ENCODE peak calls at places on chromosomes 7 and 10, in seven cellular contexts. J is mesendoderm, R is neuronal stem cell, L is IMR-90, E is mesenchymal stem cell, U is H1, O is trophoblast cell. H is an unnamed sample.

GRCh38 chr10:93363891-93364648 is 118.1 kb downstream of the MYOF start:
- DNase-seq in E (no peak), J (no peak), R (no peak), U (no peak), L (no peak), O (no peak), H (no peak)

GRCh38 chr10:16770646-16771045 is 46.6 kb downstream of the RSU1 start:
- DNase-seq in R (no peak), L (no peak), E (no peak), O (peak), J (no peak), U (no peak), H (no peak)

GRCh38 chr10:111037868-111038267 is 39.0 kb upstream of the ADRA2A start:
- DNase-seq in E (no peak), U (no peak), O (peak), J (no peak), R (no peak), L (no peak), H (no peak)

GRCh38 chr10:60536529-60537114 is 146.9 kb upstream of the ANK3 start:
- DNase-seq in J (no peak), R (no peak), E (peak), O (no peak), U (no peak), L (peak), H (no peak)

GRCh38 chr7:92403760-92404074 is 43.6 kb upstream of the GATAD1 start:
- DNase-seq in O (peak), L (no peak), E (no peak), R (no peak), J (no peak), U (no peak), H (no peak)

GRCh38 chr10:25105262-25105661 is 69.5 kb upstream of the GPR158 start:
- DNase-seq in U (no peak), O (no peak), E (no peak), L (no peak), R (no peak), J (no peak), H (no peak)

GRCh38 chr10:48224979-48225560 is 49.4 kb downstream of the FRMPD2 start:
- DNase-seq in U (no peak), R (no peak), E (peak), J (no peak), O (peak), L (no peak), H (peak)

GRCh38 chr10:12019343-12019971 is 23.2 kb downstream of the UPF2 start:
- DNase-seq in J (no peak), L (peak), U (no peak), O (peak), R (no peak), E (peak), H (no peak)

GRCh38 chr10:10804998-10805737 is 212.5 kb upstream of the CELF2 start:
- DNase-seq in O (no peak), U (no peak), J (peak), L (peak), E (no peak), R (no peak), H (no peak)

GRCh38 chr7:141076377-141076776 is 2.5 kb downstream of the TMEM178B start:
- DNase-seq in E (no peak), O (no peak), U (no peak), J (peak), L (no peak), R (peak), H (no peak)

GRCh38 chr7:123624527-123625183 is 23.0 kb downstream of the ASB15 start:
- DNase-seq in R (no peak), J (peak), U (peak), O (peak), L (peak), E (no peak), H (peak)

GRCh38 chr10:128959746-128960145 is 507.3 kb upstream of the MGMT start:
- DNase-seq in L (no peak), U (no peak), O (no peak), R (no peak), J (no peak), E (no peak), H (no peak)

GRCh38 chr10:7527468-7527867 is 116.6 kb upstream of the SFMBT2 start:
- DNase-seq in U (no peak), J (no peak), E (no peak), O (no peak), L (no peak), R (no peak), H (no peak)

GRCh38 chr7:12771378-12771877 is 84.0 kb downstream of the ARL4A start:
- DNase-seq in U (no peak), E (no peak), R (peak), O (no peak), L (peak), J (peak), H (no peak)

GRCh38 chr10:72261323-72262018 is 12.3 kb upstream of the DDIT4 start:
- DNase-seq in R (no peak), J (peak), O (peak), E (no peak), L (no peak), U (no peak), H (no peak)

GRCh38 chr7:28433604-28434254 is 21.4 kb downstream of the CREB5 start:
- DNase-seq in E (peak), J (peak), O (no peak), U (peak), L (peak), R (peak), H (peak)

GRCh38 chr7:138917771-138918170 is 63.4 kb downstream of the KIAA1549 start:
- DNase-seq in R (no peak), L (no peak), U (no peak), E (no peak), O (peak), J (no peak), H (no peak)

GRCh38 chr7:116211913-116212596 is 1.7 kb downstream of the TES start:
- DNase-seq in O (peak), L (peak), U (no peak), R (no peak), E (peak), J (no peak), H (no peak)

DNA sequence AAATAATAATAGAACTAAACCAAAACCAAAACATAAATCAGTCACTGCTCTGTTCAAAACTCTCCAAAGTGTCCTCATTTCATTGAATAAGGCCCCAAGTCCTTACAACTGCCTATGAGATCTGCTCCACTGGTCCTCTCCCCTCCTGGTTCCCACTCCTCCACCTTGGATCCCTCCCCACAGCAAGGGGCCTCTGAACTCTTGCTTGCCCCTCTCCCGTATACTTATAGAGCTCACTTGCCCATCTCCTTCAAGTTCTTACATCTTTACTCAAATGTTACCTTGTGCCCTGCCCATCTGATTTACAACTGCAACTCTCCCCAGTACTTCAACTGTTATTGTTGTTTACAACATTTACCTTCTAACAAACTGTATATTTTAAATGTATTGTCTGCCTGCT is 819 bp downstream of the POLD2 start:
- DNase-seq in R (no peak), U (no peak), L (no peak), O (no peak), J (no peak), E (no peak), H (no peak)
- H3K18ac ChIP-seq in R (no peak), U (no peak), L (no peak), O (no peak), J (no peak), E (no peak), H (no peak)

GRCh38 chr7:96408881-96409280 is 87.0 kb upstream of the SLC25A13 start:
- DNase-seq in J (no peak), R (no peak), O (no peak), U (no peak), E (no peak), L (no peak), H (no peak)
- H3K27ac ChIP-seq in J (no peak), R (no peak), O (no peak), U (no peak), E (no peak), L (no peak), H (no peak)

GRCh38 chr10:5447071-5447470 is 34.7 kb downstream of the NET1 start:
- DNase-seq in E (peak), L (peak), U (no peak), R (no peak), O (peak), J (no peak), H (no peak)
- H3K18ac ChIP-seq in E (no peak), L (no peak), U (no peak), R (no peak), O (no peak), J (no peak), H (no peak)

GRCh38 chr7:134897936-134898335 is 88.4 kb upstream of the AGBL3 start:
- DNase-seq in R (no peak), J (no peak), L (no peak), E (no peak), O (peak), U (no peak), H (no peak)

GRCh38 chr7:134901389-134902020 is 84.8 kb upstream of the AGBL3 start:
- DNase-seq in O (no peak), L (no peak), E (no peak), J (no peak), U (no peak), R (no peak), H (no peak)

GRCh38 chr7:134902058-134902457 is 84.2 kb upstream of the AGBL3 start:
- DNase-seq in R (no peak), J (no peak), U (no peak), L (no peak), O (no peak), E (no peak), H (no peak)

GRCh38 chr7:134899729-134900128 is 86.6 kb upstream of the AGBL3 start:
- DNase-seq in U (no peak), L (peak), J (peak), O (peak), R (no peak), E (peak), H (no peak)

DNA sequence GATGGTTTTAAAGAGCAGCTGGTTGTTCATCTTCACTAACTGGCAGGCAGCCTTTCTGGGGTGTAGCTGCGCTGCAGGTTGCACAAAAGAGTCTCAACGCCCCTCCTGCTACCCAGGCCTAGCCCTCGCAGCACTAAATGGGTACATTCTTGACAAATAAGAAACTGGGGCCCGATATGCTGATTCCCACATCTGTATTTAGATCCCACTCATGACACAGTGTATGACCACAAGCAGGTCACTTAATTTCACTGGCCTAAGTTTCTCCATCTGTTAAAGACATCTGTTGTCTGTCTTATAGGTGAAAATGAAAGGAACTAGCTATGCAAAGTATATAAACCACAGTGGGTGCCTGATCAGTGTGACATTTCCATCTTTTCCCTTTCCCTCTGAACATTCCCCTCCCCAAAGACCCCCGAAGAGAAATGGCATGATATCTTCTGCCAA is 85.9 kb upstream of the AGBL3 start:
- DNase-seq in L (no peak), E (no peak), R (no peak), U (no peak), J (no peak), O (no peak), H (no peak)
- H3K27ac ChIP-seq in L (no peak), E (peak), R (no peak), U (no peak), J (no peak), O (peak), H (no peak)

DNA sequence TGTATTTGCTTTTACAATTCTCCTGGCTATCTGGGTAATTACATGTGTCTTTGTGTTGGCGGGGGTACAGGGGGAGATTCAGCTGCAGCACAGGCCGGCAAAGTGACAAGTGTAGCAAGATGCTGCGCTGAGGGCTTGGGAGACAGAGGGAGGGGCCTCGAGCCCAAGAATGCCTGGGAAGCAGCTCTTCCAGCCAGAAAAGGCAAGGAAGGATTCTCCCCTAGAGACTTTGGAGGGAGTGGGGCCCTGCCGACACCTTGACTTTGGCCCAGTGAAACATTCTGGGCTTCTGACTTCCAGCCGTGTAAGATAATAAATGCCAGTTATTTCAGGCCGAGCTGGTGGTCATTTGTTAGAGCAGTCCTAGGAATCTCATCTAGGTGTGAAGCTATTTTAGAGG is 7.2 kb upstream of the REPIN1 start:
- DNase-seq in O (no peak), J (no peak), U (no peak), R (no peak), E (no peak), L (no peak), H (peak)
- H3K18ac ChIP-seq in O (peak), J (peak), U (peak), R (no peak), E (no peak), L (no peak), H (no peak)

GRCh38 chr7:158315881-158316280 is 271.7 kb downstream of the PTPRN2 start:
- DNase-seq in L (no peak), O (no peak), J (no peak), E (no peak), R (no peak), U (no peak), H (peak)

GRCh38 chr7:158315326-158315725 is 272.3 kb downstream of the PTPRN2 start:
- DNase-seq in O (no peak), L (no peak), J (no peak), E (no peak), R (no peak), U (no peak), H (peak)

GRCh38 chr7:158316466-158317031 is 271.1 kb downstream of the PTPRN2 start:
- DNase-seq in U (no peak), R (no peak), E (no peak), J (no peak), L (no peak), O (no peak), H (peak)

GRCh38 chr7:158318511-158318913 is 269.1 kb downstream of the PTPRN2 start:
- DNase-seq in U (no peak), L (no peak), J (peak), R (no peak), O (no peak), E (no peak), H (peak)

DNA sequence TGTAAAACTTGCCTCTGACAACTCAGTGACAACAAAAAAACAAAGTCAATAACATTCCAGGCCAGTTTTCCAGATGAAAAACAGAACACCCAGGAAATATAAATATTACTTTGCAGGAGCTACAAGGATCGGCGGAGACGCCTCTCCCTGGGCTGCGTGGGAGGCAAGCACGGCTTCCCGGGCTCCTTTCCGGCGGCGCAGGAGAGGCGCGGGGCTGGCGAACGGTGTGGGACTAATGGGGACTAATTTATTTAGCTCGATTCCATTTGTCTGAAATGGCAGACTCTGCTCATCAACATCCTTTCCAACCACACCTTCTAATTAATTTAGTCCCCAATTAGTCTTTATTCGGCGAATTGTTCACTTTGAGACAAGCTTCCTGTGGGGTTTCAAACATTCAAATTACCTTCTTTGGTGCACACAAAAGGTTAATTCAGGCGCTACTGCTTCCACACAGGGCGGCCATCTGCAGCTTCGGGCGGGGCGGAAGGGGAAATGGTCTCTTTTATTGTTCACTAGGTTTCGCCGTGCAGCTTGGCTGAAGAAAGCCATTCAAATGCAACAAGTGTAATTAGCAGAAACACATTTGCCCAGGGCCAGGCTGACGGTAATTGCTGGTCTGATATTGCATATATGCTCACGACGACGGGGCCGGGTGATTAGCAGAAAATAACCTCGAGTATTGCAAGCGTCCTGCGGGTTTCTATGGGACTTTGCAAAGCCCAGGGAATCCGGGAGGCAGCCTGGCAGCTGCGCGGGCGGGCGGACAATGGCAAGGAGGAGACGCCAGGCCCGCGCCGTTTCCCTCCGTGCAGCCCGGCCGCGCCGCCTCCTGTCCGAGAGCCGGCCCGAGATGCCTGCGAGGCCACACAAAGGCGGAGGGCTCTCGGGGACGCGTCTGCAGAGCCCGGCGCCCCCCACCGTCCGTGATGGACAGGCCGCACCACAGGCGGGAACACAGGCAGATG is 270.1 kb downstream of the PTPRN2 start:
- DNase-seq in O (no peak), U (peak), J (peak), L (no peak), E (no peak), R (peak), H (peak)
- H3K27ac ChIP-seq in O (no peak), U (peak), J (peak), L (no peak), E (no peak), R (peak), H (peak)

GRCh38 chr10:87664276-87664687 is 4.6 kb downstream of the PAPSS2 start:
- DNase-seq in L (no peak), R (no peak), O (no peak), J (no peak), U (no peak), E (no peak), H (no peak)
- H3K18ac ChIP-seq in L (no peak), R (no peak), O (no peak), J (no peak), U (no peak), E (no peak), H (no peak)

GRCh38 chr10:75102830-75103673 is 8.4 kb upstream of the SAMD8 start:
- DNase-seq in E (no peak), O (no peak), L (no peak), R (no peak), U (no peak), J (no peak), H (no peak)

GRCh38 chr10:75105576-75106197 is 5.8 kb upstream of the SAMD8 start:
- DNase-seq in R (no peak), O (no peak), L (no peak), E (no peak), U (no peak), J (no peak), H (no peak)

GRCh38 chr10:75104842-75105241 is 6.6 kb upstream of the SAMD8 start:
- DNase-seq in L (no peak), U (no peak), J (no peak), O (no peak), R (no peak), E (no peak), H (no peak)

GRCh38 chr10:75106242-75106641 is 5.2 kb upstream of the SAMD8 start:
- DNase-seq in J (peak), E (no peak), L (no peak), U (peak), O (no peak), R (no peak), H (peak)

DNA sequence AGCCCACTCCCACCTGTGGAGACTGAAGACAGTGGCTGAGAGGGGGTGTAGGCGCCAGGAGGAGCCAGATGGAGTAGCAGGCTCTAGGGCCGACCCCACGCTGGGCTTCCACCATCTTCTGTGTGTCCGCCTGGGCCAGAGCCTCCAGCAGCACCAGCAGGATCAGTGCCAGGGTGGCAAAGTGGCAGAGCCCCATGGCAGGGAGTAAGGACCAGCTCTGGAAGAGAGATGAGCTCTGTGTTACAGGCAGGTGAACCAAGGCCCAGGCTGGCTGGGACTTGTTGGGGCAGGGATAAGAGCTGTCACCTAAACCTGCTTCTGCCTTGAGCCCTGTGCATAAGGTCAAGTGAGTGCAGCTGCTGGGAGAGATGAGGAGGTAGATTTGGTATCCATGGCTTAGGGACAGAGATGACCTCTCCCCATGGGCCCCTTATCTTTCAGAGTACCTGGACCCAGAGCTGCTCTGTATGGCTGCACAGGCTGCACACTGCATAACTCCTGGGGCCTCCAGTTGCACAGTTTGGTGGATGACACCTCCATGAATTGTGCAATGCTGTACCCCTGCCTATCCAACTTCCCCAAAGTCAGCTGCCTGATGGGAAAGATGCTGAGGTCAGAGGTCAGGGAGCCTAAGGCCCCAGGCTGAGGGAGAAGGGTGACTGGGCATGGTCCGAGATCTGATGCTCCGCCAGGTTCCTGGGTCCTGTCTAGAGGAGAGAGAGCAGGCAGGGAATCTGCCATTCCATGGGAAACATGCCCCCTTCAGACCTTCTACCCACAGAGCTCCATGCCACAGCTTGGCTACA is 7.4 kb upstream of the SAMD8 start:
- DNase-seq in L (no peak), O (no peak), R (no peak), U (no peak), J (no peak), E (no peak), H (no peak)
- H3K27ac ChIP-seq in L (no peak), O (no peak), R (no peak), U (no peak), J (no peak), E (no peak), H (no peak)

GRCh38 chr7:127652333-127653248 is 597 bp downstream of the SND1 start:
- DNase-seq in U (no peak), J (peak), R (no peak), E (peak), L (peak), O (peak), H (no peak)
- H3K18ac ChIP-seq in U (peak), J (no peak), R (peak), E (peak), L (no peak), O (peak), H (peak)